ENCODE peak calls at places on chromosomes 1 and 21, in nine cellular contexts. X is CD8-positive, alpha-beta T cell; Y is stimulated activated CD4-positive, alpha-beta T cell treated with anti-CD3 and anti-CD28 coated beads, TNF-alpha, amount 100 ng/mL, for 24 hours; Q is EL; T is sciatic nerve; H is activated T-cell treated with anti-CD3 and anti-CD28 coated beads for 4 hours; V is stimulated activated CD8-positive, alpha-beta memory T cell treated with anti-CD3 and anti-CD28 coated beads, Interleukin-4, amount 100 ng/mL, for 1 hour; M is astrocyte of the spinal cord; R is mammary epithelial cell. E is an unnamed sample.

GRCh38 chr1:162397039-162397448 is 14.9 kb downstream of the SH2D1B start:
- DNase-seq in X (no peak), Y (no peak), Q (peak), T (no peak), H (no peak), V (no peak), M (no peak), R (no peak), E (no peak)

GRCh38 chr1:184840596-184840995 is 85.9 kb upstream of the EDEM3 start:
- DNase-seq in X (peak), Y (no peak), Q (no peak), T (no peak), H (no peak), V (no peak), M (no peak), R (no peak), E (no peak)

GRCh38 chr1:59718064-59718988 is 96.4 kb upstream of the HOOK1 start:
- DNase-seq in X (no peak), Y (no peak), Q (peak), T (no peak), H (no peak), V (no peak), M (no peak), R (peak), E (peak)

GRCh38 chr1:206631085-206631509 is 4.2 kb upstream of the DYRK3 start:
- DNase-seq in X (no peak), Y (no peak), Q (peak), T (peak), H (no peak), V (no peak), M (peak), R (peak), E (peak)

GRCh38 chr1:35619237-35620121 is 21.8 kb downstream of the PSMB2 start:
- DNase-seq in X (no peak), Y (no peak), Q (no peak), T (no peak), H (no peak), V (no peak), M (no peak), R (no peak), E (no peak)

GRCh38 chr1:230186003-230186863 is 119.2 kb downstream of the GALNT2 start:
- DNase-seq in X (no peak), Y (no peak), Q (peak), T (no peak), H (no peak), V (no peak), M (peak), R (peak), E (peak)

GRCh38 chr1:146019225-146020057 is 2.1 kb downstream of the HJV start:
- DNase-seq in X (no peak), Y (no peak), Q (no peak), T (peak), H (no peak), V (no peak), M (no peak), R (no peak), E (no peak)

GRCh38 chr1:161207173-161207572 is 5.0 kb downstream of the NDUFS2 start:
- DNase-seq in X (no peak), Y (no peak), Q (no peak), T (no peak), H (no peak), V (no peak), M (no peak), R (no peak), E (no peak)

GRCh38 chr1:167713330-167714081 is 8.3 kb upstream of the MPZL1 start:
- DNase-seq in X (no peak), Y (no peak), Q (peak), T (no peak), H (no peak), V (no peak), M (peak), R (no peak), E (peak)

GRCh38 chr1:44531785-44532566 is 126.9 kb downstream of the RNF220 start:
- DNase-seq in X (no peak), Y (no peak), Q (peak), T (no peak), H (no peak), V (no peak), M (peak), R (peak), E (no peak)

GRCh38 chr1:223794040-223794880 is 51.5 kb downstream of the TP53BP2 start:
- DNase-seq in X (no peak), Y (no peak), Q (no peak), T (no peak), H (no peak), V (no peak), M (no peak), R (no peak), E (no peak)

GRCh38 chr21:37061926-37062591 is 10.8 kb downstream of the PIGP start:
- DNase-seq in X (no peak), Y (no peak), Q (no peak), T (no peak), H (no peak), V (no peak), M (peak), R (no peak), E (no peak)

GRCh38 chr1:3717715-3718601 is 34.3 kb upstream of the CCDC27 start:
- DNase-seq in X (no peak), Y (no peak), Q (no peak), T (no peak), H (no peak), V (no peak), M (no peak), R (no peak), E (no peak)

GRCh38 chr1:47791879-47792608 is 205.1 kb downstream of the TRABD2B start:
- DNase-seq in X (no peak), Y (no peak), Q (no peak), T (no peak), H (no peak), V (no peak), M (no peak), R (peak), E (no peak)

GRCh38 chr1:222124602-222125001 is 382.7 kb upstream of the DUSP10 start:
- DNase-seq in X (no peak), Y (no peak), Q (peak), T (no peak), H (no peak), V (no peak), M (no peak), R (no peak), E (no peak)

GRCh38 chr1:212525479-212526110 is 83.0 kb upstream of the ATF3 start:
- DNase-seq in X (no peak), Y (no peak), Q (peak), T (no peak), H (no peak), V (no peak), M (peak), R (peak), E (no peak)

GRCh38 chr1:91745649-91746383 is 140.1 kb downstream of the TGFBR3 start:
- DNase-seq in X (no peak), Y (no peak), Q (no peak), T (no peak), H (no peak), V (no peak), M (no peak), R (peak), E (no peak)

GRCh38 chr1:119978018-119978505 is 81.7 kb upstream of the ADAM30 start:
- DNase-seq in X (no peak), Y (no peak), Q (no peak), T (no peak), H (no peak), V (no peak), M (peak), R (no peak), E (no peak)

GRCh38 chr1:81848880-81849500 is 48.3 kb downstream of the ADGRL2 start:
- DNase-seq in X (no peak), Y (no peak), Q (no peak), T (no peak), H (no peak), V (no peak), M (no peak), R (no peak), E (no peak)

GRCh38 chr1:235866207-235866912 is at the start of gene LYST:
- DNase-seq in X (no peak), Y (peak), Q (peak), T (peak), H (peak), V (no peak), M (peak), R (peak), E (peak)